ENCODE peak calls at places on chromosomes 5 and 9, in eight cellular contexts. Q is fibroblast of lung; K is DMS79 treated with DMSO at 0.1 percent for 48 hours; X is stromal cell of bone marrow; E is activated CD4-positive, alpha-beta T cell treated with anti-CD3 and anti-CD28 coated beads, Interleukin-2, amount 50 U/mL, for 1 hour; C is GM23248; U is T-helper 9 cell; W is stimulated activated CD8-positive, alpha-beta memory T cell treated with anti-CD3 and anti-CD28 coated beads, Interleukin-4, amount 100 ng/mL, for 24 hours. O is an unnamed sample.

GRCh38 chr5:180153991-180154390 is 55.0 kb downstream of the RASGEF1C start:
- DNase-seq in Q (no peak), K (no peak), X (no peak), E (no peak), C (no peak), U (no peak), W (no peak), O (no peak)

GRCh38 chr5:51378061-51378409 is 5.2 kb upstream of the ISL1 start:
- DNase-seq in Q (no peak), K (no peak), X (no peak), E (no peak), C (no peak), U (no peak), W (no peak), O (no peak)

GRCh38 chr5:125179617-125180016 is 433.2 kb upstream of the ZNF608 start:
- DNase-seq in Q (no peak), K (no peak), X (no peak), E (no peak), C (no peak), U (no peak), W (no peak), O (no peak)

GRCh38 chr9:1939466-1939865 is 75.7 kb upstream of the SMARCA2 start:
- DNase-seq in Q (no peak), K (no peak), X (no peak), E (no peak), C (no peak), U (no peak), W (no peak), O (no peak)

GRCh38 chr5:175460126-175460525 is 16.1 kb upstream of the DRD1 start:
- DNase-seq in Q (peak), K (no peak), X (no peak), E (no peak), C (peak), U (no peak), W (no peak), O (no peak)

GRCh38 chr9:135464181-135464580 is 15.4 kb upstream of the PPP1R26 start:
- DNase-seq in Q (no peak), K (no peak), X (no peak), E (no peak), C (no peak), U (no peak), W (no peak), O (no peak)

GRCh38 chr5:17989567-17989966 is 355.3 kb downstream of the TAF11L14 start:
- DNase-seq in Q (no peak), K (no peak), X (no peak), E (no peak), C (no peak), U (no peak), W (no peak), O (no peak)

GRCh38 chr9:26746357-26747072 is 146.1 kb downstream of the CAAP1 start:
- DNase-seq in Q (peak), K (no peak), X (no peak), E (no peak), C (peak), U (no peak), W (no peak), O (peak)

GRCh38 chr9:38388283-38389223 is 3.9 kb upstream of the ALDH1B1 start:
- DNase-seq in Q (peak), K (no peak), X (peak), E (no peak), C (peak), U (no peak), W (no peak), O (peak)

GRCh38 chr9:36716496-36716895 is 143.8 kb downstream of the MELK start:
- DNase-seq in Q (no peak), K (no peak), X (no peak), E (no peak), C (no peak), U (no peak), W (no peak), O (no peak)

GRCh38 chr9:87746186-87746585 is 20.3 kb downstream of the CTSL start:
- DNase-seq in Q (no peak), K (no peak), X (no peak), E (no peak), C (no peak), U (no peak), W (no peak), O (no peak)

GRCh38 chr5:95808686-95809413 is 13.7 kb downstream of the GLRX start:
- DNase-seq in Q (peak), K (no peak), X (peak), E (peak), C (peak), U (peak), W (peak), O (no peak)

GRCh38 chr5:40224421-40224820 is 455.3 kb upstream of the PTGER4 start:
- DNase-seq in Q (peak), K (no peak), X (peak), E (no peak), C (peak), U (no peak), W (no peak), O (peak)

GRCh38 chr9:136403538-136403914 is 3.6 kb upstream of the SNAPC4 start:
- DNase-seq in Q (no peak), K (no peak), X (no peak), E (peak), C (no peak), U (peak), W (peak), O (no peak)

GRCh38 chr5:67998709-67999251 is 216.8 kb upstream of the PIK3R1 start:
- DNase-seq in Q (peak), K (no peak), X (no peak), E (no peak), C (peak), U (no peak), W (no peak), O (peak)

GRCh38 chr9:6090272-6090671 is 74.8 kb upstream of the RANBP6 start:
- DNase-seq in Q (no peak), K (no peak), X (no peak), E (no peak), C (no peak), U (no peak), W (no peak), O (no peak)

GRCh38 chr9:87278971-87279731 is 218.5 kb upstream of the DAPK1 start:
- DNase-seq in Q (no peak), K (no peak), X (no peak), E (no peak), C (peak), U (no peak), W (no peak), O (no peak)

GRCh38 chr9:116860509-116861120 is 173.5 kb downstream of the TRIM32 start:
- DNase-seq in Q (peak), K (peak), X (peak), E (peak), C (peak), U (no peak), W (no peak), O (peak)

GRCh38 chr5:124040799-124041198 is 528.8 kb downstream of the CSNK1G3 start:
- DNase-seq in Q (peak), K (no peak), X (peak), E (no peak), C (peak), U (no peak), W (no peak), O (peak)